ENCODE peak calls at places on chromosomes 11 and 22, in six cellular contexts. M, O, A, Z, I and P are unnamed samples.

GRCh38 chr11:128458316-128458715 is 129.0 kb downstream of the ETS1 start:
- DNase-seq in M (no peak), O (peak), A (no peak), Z (no peak), I (no peak), P (no peak)

GRCh38 chr11:18065572-18065971 is 19.5 kb upstream of the TPH1 start:
- DNase-seq in M (no peak), O (no peak), A (no peak), Z (no peak), I (no peak), P (no peak)

GRCh38 chr22:48779661-48780596 is 1047.7 kb downstream of the BRD1 start:
- DNase-seq in M (no peak), O (no peak), A (no peak), Z (no peak), I (no peak), P (no peak)

GRCh38 chr11:69515271-69516245 is 34.1 kb downstream of the LINC01488 start:
- DNase-seq in M (no peak), O (no peak), A (no peak), Z (no peak), I (no peak), P (no peak)

GRCh38 chr11:73625690-73626318 is 20.6 kb upstream of the PLEKHB1 start:
- DNase-seq in M (peak), O (peak), A (peak), Z (peak), I (peak), P (peak)

GRCh38 chr11:65390099-65390941 is 3.9 kb downstream of the FRMD8 start:
- DNase-seq in M (peak), O (peak), A (no peak), Z (no peak), I (no peak), P (no peak)

GRCh38 chr22:20514658-20515406 is 7.4 kb downstream of the MED15 start:
- DNase-seq in M (no peak), O (peak), A (no peak), Z (no peak), I (no peak), P (no peak)

GRCh38 chr11:16013242-16013641 is 343.1 kb downstream of the SOX6 start:
- DNase-seq in M (no peak), O (no peak), A (no peak), Z (no peak), I (no peak), P (no peak)

GRCh38 chr11:41308286-41308685 is 151.2 kb downstream of the LRRC4C start:
- DNase-seq in M (no peak), O (no peak), A (no peak), Z (no peak), I (no peak), P (no peak)

GRCh38 chr11:116607027-116607426 is 165.8 kb downstream of the BUD13 start:
- DNase-seq in M (no peak), O (no peak), A (no peak), Z (peak), I (no peak), P (no peak)

GRCh38 chr11:72353861-72354260 is 80.5 kb downstream of the CLPB start:
- DNase-seq in M (peak), O (peak), A (no peak), Z (peak), I (no peak), P (no peak)

GRCh38 chr11:58330861-58331260 is 28.0 kb downstream of the OR5B17 start:
- DNase-seq in M (no peak), O (no peak), A (no peak), Z (no peak), I (no peak), P (no peak)

GRCh38 chr11:15867886-15868285 is 488.5 kb downstream of the SOX6 start:
- DNase-seq in M (no peak), O (no peak), A (no peak), Z (no peak), I (no peak), P (no peak)

GRCh38 chr22:45421349-45422057 is 8.0 kb downstream of the RIBC2 start:
- DNase-seq in M (no peak), O (no peak), A (no peak), Z (no peak), I (no peak), P (no peak)

GRCh38 chr11:65856689-65857499 is 1.1 kb downstream of the CFL1 start:
- DNase-seq in M (peak), O (peak), A (peak), Z (peak), I (peak), P (peak)

GRCh38 chr11:8907116-8907515 is 3.9 kb upstream of the AKIP1 start:
- DNase-seq in M (no peak), O (no peak), A (no peak), Z (no peak), I (no peak), P (no peak)

GRCh38 chr11:71283960-71284359 is 31.6 kb upstream of the SHANK2 start:
- DNase-seq in M (no peak), O (no peak), A (no peak), Z (no peak), I (no peak), P (no peak)

GRCh38 chr11:29129850-29130249 is 887.0 kb downstream of the KCNA4 start:
- DNase-seq in M (no peak), O (peak), A (no peak), Z (no peak), I (no peak), P (no peak)

GRCh38 chr22:46041642-46042041 is 64.7 kb upstream of the WNT7B start:
- DNase-seq in M (peak), O (no peak), A (no peak), Z (no peak), I (no peak), P (no peak)

GRCh38 chr22:27245056-27245455 is 556.5 kb downstream of the MN1 start:
- DNase-seq in M (no peak), O (no peak), A (no peak), Z (no peak), I (no peak), P (no peak)

GRCh38 chr11:60454212-60454611 is 1.4 kb upstream of the MS4A1 start:
- DNase-seq in M (no peak), O (no peak), A (no peak), Z (no peak), I (no peak), P (no peak)

GRCh38 chr22:44710474-44711235 is 8.7 kb downstream of the PRR5 start:
- DNase-seq in M (no peak), O (no peak), A (peak), Z (no peak), I (no peak), P (peak)

GRCh38 chr11:6216501-6216900 is 11.1 kb downstream of the C11orf42 start:
- DNase-seq in M (no peak), O (no peak), A (no peak), Z (no peak), I (no peak), P (no peak)

GRCh38 chr11:85740464-85741400 is 54.7 kb upstream of the CCDC89 start:
- DNase-seq in M (no peak), O (no peak), A (no peak), Z (no peak), I (no peak), P (no peak)

GRCh38 chr22:39928556-39929401 is 27.9 kb downstream of the GRAP2 start:
- DNase-seq in M (no peak), O (no peak), A (no peak), Z (no peak), I (no peak), P (no peak)

GRCh38 chr11:67368621-67369020 is 4.8 kb downstream of the CLCF1 start:
- DNase-seq in M (no peak), O (no peak), A (no peak), Z (no peak), I (no peak), P (no peak)

GRCh38 chr11:75105462-75105925 is 8.8 kb upstream of the OR2AT4 start:
- DNase-seq in M (peak), O (no peak), A (no peak), Z (peak), I (no peak), P (no peak)